ENCODE peak calls at places on chromosomes 12 and 14, in eight cellular contexts. One of them, this sample, is unnamed.

GRCh38 chr12:113852695-113853490 is 113.2 kb downstream of the RBM19 start:
- DNase-seq in ovary: no peak
- DNase-seq in esophagus muscularis mucosa: no peak
- DNase-seq in upper lobe of left lung: no peak
- DNase-seq in transverse colon: no peak
- DNase-seq in A549: no peak
- DNase-seq in suprapubic skin: no peak
- DNase-seq in tibial nerve: no peak
- DNase-seq in this sample: no peak

GRCh38 chr14:93047661-93048060 is 68.1 kb downstream of the ITPK1 start:
- DNase-seq in ovary: no peak
- DNase-seq in esophagus muscularis mucosa: no peak
- DNase-seq in upper lobe of left lung: no peak
- DNase-seq in transverse colon: no peak
- DNase-seq in A549: no peak
- DNase-seq in suprapubic skin: no peak
- DNase-seq in tibial nerve: no peak
- DNase-seq in this sample: no peak

GRCh38 chr12:62372134-62372533 is 94.5 kb upstream of the MON2 start:
- DNase-seq in ovary: no peak
- DNase-seq in esophagus muscularis mucosa: no peak
- DNase-seq in upper lobe of left lung: no peak
- DNase-seq in transverse colon: no peak
- DNase-seq in A549: no peak
- DNase-seq in suprapubic skin: no peak
- DNase-seq in tibial nerve: no peak
- DNase-seq in this sample: no peak

GRCh38 chr12:10409387-10409786 is at the start of gene KLRC4:
- DNase-seq in ovary: no peak
- DNase-seq in esophagus muscularis mucosa: no peak
- DNase-seq in upper lobe of left lung: no peak
- DNase-seq in transverse colon: no peak
- DNase-seq in A549: no peak
- DNase-seq in suprapubic skin: no peak
- DNase-seq in tibial nerve: no peak
- DNase-seq in this sample: no peak

GRCh38 chr12:32891526-32891925 is 5.1 kb downstream of the PKP2 start:
- DNase-seq in ovary: no peak
- DNase-seq in esophagus muscularis mucosa: no peak
- DNase-seq in upper lobe of left lung: no peak
- DNase-seq in transverse colon: no peak
- DNase-seq in A549: no peak
- DNase-seq in suprapubic skin: no peak
- DNase-seq in tibial nerve: no peak
- DNase-seq in this sample: no peak

GRCh38 chr12:92156139-92156538 is 10.5 kb upstream of the BTG1 start:
- DNase-seq in ovary: no peak
- DNase-seq in esophagus muscularis mucosa: no peak
- DNase-seq in upper lobe of left lung: no peak
- DNase-seq in transverse colon: no peak
- DNase-seq in A549: no peak
- DNase-seq in suprapubic skin: no peak
- DNase-seq in tibial nerve: no peak
- DNase-seq in this sample: no peak

GRCh38 chr12:110180591-110181005 is 56.4 kb downstream of the IFT81 start:
- DNase-seq in ovary: no peak
- DNase-seq in esophagus muscularis mucosa: no peak
- DNase-seq in upper lobe of left lung: no peak
- DNase-seq in transverse colon: no peak
- DNase-seq in A549: no peak
- DNase-seq in suprapubic skin: no peak
- DNase-seq in tibial nerve: no peak
- DNase-seq in this sample: no peak

GRCh38 chr14:56243110-56243509 is 124.9 kb downstream of the PELI2 start:
- DNase-seq in ovary: no peak
- DNase-seq in esophagus muscularis mucosa: no peak
- DNase-seq in upper lobe of left lung: no peak
- DNase-seq in transverse colon: no peak
- DNase-seq in A549: no peak
- DNase-seq in suprapubic skin: no peak
- DNase-seq in tibial nerve: no peak
- DNase-seq in this sample: no peak

GRCh38 chr12:31868980-31869379 is 90.2 kb upstream of the RESF1 start:
- DNase-seq in ovary: peak
- DNase-seq in esophagus muscularis mucosa: no peak
- DNase-seq in upper lobe of left lung: no peak
- DNase-seq in transverse colon: no peak
- DNase-seq in A549: no peak
- DNase-seq in suprapubic skin: no peak
- DNase-seq in tibial nerve: no peak
- DNase-seq in this sample: peak

GRCh38 chr14:103385994-103386491 is 828 bp downstream of the MARK3 start:
- DNase-seq in ovary: no peak
- DNase-seq in esophagus muscularis mucosa: no peak
- DNase-seq in upper lobe of left lung: peak
- DNase-seq in transverse colon: peak
- DNase-seq in A549: no peak
- DNase-seq in suprapubic skin: no peak
- DNase-seq in tibial nerve: peak
- DNase-seq in this sample: peak

GRCh38 chr14:68401855-68402254 is 391.0 kb downstream of the ZFP36L1 start:
- DNase-seq in ovary: no peak
- DNase-seq in esophagus muscularis mucosa: no peak
- DNase-seq in upper lobe of left lung: no peak
- DNase-seq in transverse colon: no peak
- DNase-seq in A549: no peak
- DNase-seq in suprapubic skin: no peak
- DNase-seq in tibial nerve: no peak
- DNase-seq in this sample: no peak

GRCh38 chr12:15230137-15230536 is 8.9 kb upstream of the RERG start:
- DNase-seq in ovary: no peak
- DNase-seq in esophagus muscularis mucosa: no peak
- DNase-seq in upper lobe of left lung: no peak
- DNase-seq in transverse colon: no peak
- DNase-seq in A549: no peak
- DNase-seq in suprapubic skin: no peak
- DNase-seq in tibial nerve: no peak
- DNase-seq in this sample: no peak

GRCh38 chr14:83478741-83479140 is 1945.1 kb upstream of the SEL1L start:
- DNase-seq in ovary: no peak
- DNase-seq in esophagus muscularis mucosa: no peak
- DNase-seq in upper lobe of left lung: no peak
- DNase-seq in transverse colon: no peak
- DNase-seq in A549: no peak
- DNase-seq in suprapubic skin: no peak
- DNase-seq in tibial nerve: no peak
- DNase-seq in this sample: no peak

GRCh38 chr14:61525293-61526011 is 169.9 kb upstream of the HIF1A start:
- DNase-seq in ovary: peak
- DNase-seq in esophagus muscularis mucosa: no peak
- DNase-seq in upper lobe of left lung: peak
- DNase-seq in transverse colon: peak
- DNase-seq in A549: peak
- DNase-seq in suprapubic skin: no peak
- DNase-seq in tibial nerve: peak
- DNase-seq in this sample: peak

GRCh38 chr12:1657616-1658167 is 28.7 kb downstream of the WNT5B start:
- DNase-seq in ovary: no peak
- DNase-seq in esophagus muscularis mucosa: no peak
- DNase-seq in upper lobe of left lung: no peak
- DNase-seq in transverse colon: no peak
- DNase-seq in A549: no peak
- DNase-seq in suprapubic skin: no peak
- DNase-seq in tibial nerve: no peak
- DNase-seq in this sample: peak
- TF ChIP-seq EP300 in ovary: no peak
- TF ChIP-seq EP300 in esophagus muscularis mucosa: no peak
- TF ChIP-seq EP300 in upper lobe of left lung: no peak
- TF ChIP-seq EP300 in transverse colon: no peak
- TF ChIP-seq EP300 in A549: no peak
- TF ChIP-seq EP300 in suprapubic skin: no peak
- TF ChIP-seq EP300 in tibial nerve: no peak
- TF ChIP-seq EP300 in this sample: no peak

DNA sequence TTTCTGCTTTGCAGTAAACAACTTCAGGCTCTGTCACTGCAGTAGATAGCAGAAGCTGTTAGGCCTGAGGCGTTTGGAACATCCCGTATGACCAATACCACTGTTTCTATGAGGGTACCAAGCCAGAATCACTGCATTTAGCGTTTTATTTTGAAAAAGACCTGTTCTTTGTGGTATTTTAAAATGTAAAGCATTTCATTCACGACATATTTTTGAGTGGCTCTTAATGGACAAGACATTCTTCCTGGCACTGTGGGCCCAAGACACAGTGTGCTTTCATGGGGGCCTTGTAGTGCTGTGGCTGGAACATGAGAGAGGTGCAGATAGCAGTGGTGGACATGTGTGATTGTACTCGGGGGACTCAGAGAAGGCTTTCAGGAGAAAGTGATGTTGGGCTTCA is 86.4 kb downstream of the DDX51 start:
- DNase-seq in ovary: no peak
- DNase-seq in esophagus muscularis mucosa: no peak
- DNase-seq in upper lobe of left lung: no peak
- DNase-seq in transverse colon: no peak
- DNase-seq in A549: no peak
- DNase-seq in suprapubic skin: no peak
- DNase-seq in tibial nerve: no peak
- DNase-seq in this sample: no peak
- H3K27ac ChIP-seq in ovary: no peak
- H3K27ac ChIP-seq in esophagus muscularis mucosa: no peak
- H3K27ac ChIP-seq in upper lobe of left lung: no peak
- H3K27ac ChIP-seq in transverse colon: no peak
- H3K27ac ChIP-seq in A549: no peak
- H3K27ac ChIP-seq in suprapubic skin: no peak
- H3K27ac ChIP-seq in tibial nerve: no peak
- H3K27ac ChIP-seq in this sample: no peak

GRCh38 chr14:81062816-81063215 is 107.4 kb downstream of the TSHR start:
- DNase-seq in ovary: no peak
- DNase-seq in esophagus muscularis mucosa: no peak
- DNase-seq in upper lobe of left lung: no peak
- DNase-seq in transverse colon: no peak
- DNase-seq in A549: no peak
- DNase-seq in suprapubic skin: no peak
- DNase-seq in tibial nerve: peak
- DNase-seq in this sample: no peak
- TF ChIP-seq EP300 in ovary: no peak
- TF ChIP-seq EP300 in esophagus muscularis mucosa: no peak
- TF ChIP-seq EP300 in upper lobe of left lung: no peak
- TF ChIP-seq EP300 in transverse colon: no peak
- TF ChIP-seq EP300 in A549: no peak
- TF ChIP-seq EP300 in suprapubic skin: no peak
- TF ChIP-seq EP300 in tibial nerve: no peak
- TF ChIP-seq EP300 in this sample: no peak

GRCh38 chr14:85565862-85566296 is 35.9 kb downstream of the FLRT2 start:
- DNase-seq in ovary: no peak
- DNase-seq in esophagus muscularis mucosa: no peak
- DNase-seq in upper lobe of left lung: no peak
- DNase-seq in transverse colon: no peak
- DNase-seq in A549: no peak
- DNase-seq in suprapubic skin: no peak
- DNase-seq in tibial nerve: no peak
- DNase-seq in this sample: no peak
- H3K27ac ChIP-seq in ovary: no peak
- H3K27ac ChIP-seq in esophagus muscularis mucosa: no peak
- H3K27ac ChIP-seq in upper lobe of left lung: no peak
- H3K27ac ChIP-seq in transverse colon: no peak
- H3K27ac ChIP-seq in A549: no peak
- H3K27ac ChIP-seq in suprapubic skin: no peak
- H3K27ac ChIP-seq in tibial nerve: no peak
- H3K27ac ChIP-seq in this sample: peak

This sample was measured in stomach.